ENCODE peak calls at places on chromosomes 12 and 14, in six cellular contexts. One of them, this sample, is unnamed.

GRCh38 chr12:53887881-53888280 is 50.8 kb upstream of the HOXC13 start:
- DNase-seq in NCI-H2029: no peak
- DNase-seq in CD4-positive, alpha-beta T cell: no peak
- DNase-seq in right lobe of liver: no peak
- DNase-seq in stimulated activated naive CD8-positive, alpha-beta T cell treated with anti-CD3 and anti-CD28 coated beads, Interleukin-15, amount 100 ng/mL, for 72 hours: no peak
- DNase-seq in choroid plexus epithelial cell: no peak
- DNase-seq in this sample: no peak

GRCh38 chr12:77213316-77213715 is 147.9 kb upstream of the E2F7 start:
- DNase-seq in NCI-H2029: no peak
- DNase-seq in CD4-positive, alpha-beta T cell: no peak
- DNase-seq in right lobe of liver: no peak
- DNase-seq in stimulated activated naive CD8-positive, alpha-beta T cell treated with anti-CD3 and anti-CD28 coated beads, Interleukin-15, amount 100 ng/mL, for 72 hours: no peak
- DNase-seq in choroid plexus epithelial cell: no peak
- DNase-seq in this sample: no peak

GRCh38 chr12:67428431-67428830 is 159.3 kb downstream of the CAND1 start:
- DNase-seq in NCI-H2029: no peak
- DNase-seq in CD4-positive, alpha-beta T cell: no peak
- DNase-seq in right lobe of liver: no peak
- DNase-seq in stimulated activated naive CD8-positive, alpha-beta T cell treated with anti-CD3 and anti-CD28 coated beads, Interleukin-15, amount 100 ng/mL, for 72 hours: no peak
- DNase-seq in choroid plexus epithelial cell: no peak
- DNase-seq in this sample: no peak

GRCh38 chr14:80231732-80232131 is 20.4 kb upstream of the DIO2 start:
- DNase-seq in NCI-H2029: no peak
- DNase-seq in CD4-positive, alpha-beta T cell: no peak
- DNase-seq in right lobe of liver: no peak
- DNase-seq in stimulated activated naive CD8-positive, alpha-beta T cell treated with anti-CD3 and anti-CD28 coated beads, Interleukin-15, amount 100 ng/mL, for 72 hours: no peak
- DNase-seq in choroid plexus epithelial cell: no peak
- DNase-seq in this sample: no peak

GRCh38 chr12:91109148-91109564 is 2.1 kb downstream of the LUM start:
- DNase-seq in NCI-H2029: peak; percentile 5
- DNase-seq in CD4-positive, alpha-beta T cell: peak; percentile 0
- DNase-seq in right lobe of liver: peak; percentile 34
- DNase-seq in stimulated activated naive CD8-positive, alpha-beta T cell treated with anti-CD3 and anti-CD28 coated beads, Interleukin-15, amount 100 ng/mL, for 72 hours: peak; percentile 28
- DNase-seq in choroid plexus epithelial cell: peak; percentile 84
- DNase-seq in this sample: no peak

GRCh38 chr14:34462132-34462893 is at the start of gene SPTSSA:
- DNase-seq in NCI-H2029: peak; percentile 99
- DNase-seq in CD4-positive, alpha-beta T cell: peak; percentile 79
- DNase-seq in right lobe of liver: peak; percentile 98
- DNase-seq in stimulated activated naive CD8-positive, alpha-beta T cell treated with anti-CD3 and anti-CD28 coated beads, Interleukin-15, amount 100 ng/mL, for 72 hours: peak; percentile 86
- DNase-seq in choroid plexus epithelial cell: peak; percentile 92
- DNase-seq in this sample: peak; percentile 91

GRCh38 chr14:95156765-95157194 is 549 bp downstream of the DICER1 start:
- DNase-seq in NCI-H2029: no peak
- DNase-seq in CD4-positive, alpha-beta T cell: peak; percentile 22
- DNase-seq in right lobe of liver: peak; percentile 57
- DNase-seq in stimulated activated naive CD8-positive, alpha-beta T cell treated with anti-CD3 and anti-CD28 coated beads, Interleukin-15, amount 100 ng/mL, for 72 hours: peak; percentile 52
- DNase-seq in choroid plexus epithelial cell: peak; percentile 23
- DNase-seq in this sample: no peak

GRCh38 chr14:34650786-34651584 is 21.0 kb upstream of the SNX6 start:
- DNase-seq in NCI-H2029: no peak
- DNase-seq in CD4-positive, alpha-beta T cell: no peak
- DNase-seq in right lobe of liver: no peak
- DNase-seq in stimulated activated naive CD8-positive, alpha-beta T cell treated with anti-CD3 and anti-CD28 coated beads, Interleukin-15, amount 100 ng/mL, for 72 hours: no peak
- DNase-seq in choroid plexus epithelial cell: peak; percentile 99
- DNase-seq in this sample: no peak

GRCh38 chr12:125065753-125066570 is 727 bp downstream of the AACS start:
- DNase-seq in NCI-H2029: no peak
- DNase-seq in CD4-positive, alpha-beta T cell: no peak
- DNase-seq in right lobe of liver: no peak
- DNase-seq in stimulated activated naive CD8-positive, alpha-beta T cell treated with anti-CD3 and anti-CD28 coated beads, Interleukin-15, amount 100 ng/mL, for 72 hours: no peak
- DNase-seq in choroid plexus epithelial cell: no peak
- DNase-seq in this sample: no peak

GRCh38 chr14:58864751-58865519 is 227.2 kb downstream of the DACT1 start:
- DNase-seq in NCI-H2029: no peak
- DNase-seq in CD4-positive, alpha-beta T cell: no peak
- DNase-seq in right lobe of liver: no peak
- DNase-seq in stimulated activated naive CD8-positive, alpha-beta T cell treated with anti-CD3 and anti-CD28 coated beads, Interleukin-15, amount 100 ng/mL, for 72 hours: no peak
- DNase-seq in choroid plexus epithelial cell: peak; percentile 39
- DNase-seq in this sample: peak; percentile 22

This sample was measured in DMS79.